ENCODE peak calls at places on chromosomes 2 and 18, in ten cellular contexts. Z is heart left ventricle; U is CD8-positive, alpha-beta memory T cell; C is left ventricle myocardium inferior; Q is upper lobe of right lung; X is heart right ventricle; F is mesendoderm; L is naive thymus-derived CD4-positive, alpha-beta T cell; K is vagina; P is HepG2. N is an unnamed sample.
A peak's percentile ranks its signal among the peaks of the same experiment; 100 is the strongest.

GRCh38 chr2:127515383-127515915 is 10.8 kb downstream of the IWS1 start:
- DNase-seq in Z (no peak), U (no peak), C (no peak), Q (no peak), X (no peak), F (no peak), L (no peak), K (no peak), P (no peak), N (no peak)

GRCh38 chr18:9951022-9951859 is 37.4 kb downstream of the VAPA start:
- DNase-seq in Z (no peak), U (no peak), C (no peak), Q (no peak), X (no peak), F (peak; percentile 89), L (no peak), K (no peak), P (peak; percentile 59), N (no peak)

GRCh38 chr2:86697539-86697938 is 22.6 kb upstream of the RMND5A start:
- DNase-seq in Z (no peak), U (no peak), C (no peak), Q (no peak), X (no peak), F (no peak), L (no peak), K (no peak), P (no peak), N (no peak)

GRCh38 chr2:127623388-127624320 is 22.3 kb upstream of the GPR17 start:
- DNase-seq in Z (no peak), U (no peak), C (no peak), Q (peak; percentile 58), X (no peak), F (no peak), L (no peak), K (no peak), P (no peak), N (peak; percentile 69)

GRCh38 chr2:102122115-102122514 is 20.4 kb upstream of the IL1R1 start:
- DNase-seq in Z (no peak), U (no peak), C (no peak), Q (no peak), X (no peak), F (no peak), L (no peak), K (no peak), P (no peak), N (no peak)

GRCh38 chr2:31193066-31193396 is 24.3 kb downstream of the CAPN14 start:
- DNase-seq in Z (no peak), U (no peak), C (no peak), Q (no peak), X (no peak), F (peak; percentile 77), L (no peak), K (peak; percentile 72), P (no peak), N (no peak)

GRCh38 chr2:65818873-65819451 is 386.6 kb upstream of the SPRED2 start:
- DNase-seq in Z (no peak), U (no peak), C (no peak), Q (no peak), X (no peak), F (peak; percentile 84), L (no peak), K (no peak), P (no peak), N (no peak)

GRCh38 chr2:37379881-37380296 is 35.5 kb downstream of the QPCT start:
- DNase-seq in Z (no peak), U (no peak), C (no peak), Q (no peak), X (no peak), F (peak; percentile 65), L (no peak), K (no peak), P (peak; percentile 46), N (no peak)

GRCh38 chr18:32759768-32760167 is 13.1 kb downstream of the KLHL14 start:
- DNase-seq in Z (no peak), U (no peak), C (no peak), Q (no peak), X (no peak), F (no peak), L (no peak), K (no peak), P (no peak), N (no peak)

GRCh38 chr18:32760391-32760790 is 12.4 kb downstream of the KLHL14 start:
- DNase-seq in Z (no peak), U (no peak), C (no peak), Q (no peak), X (no peak), F (no peak), L (no peak), K (no peak), P (no peak), N (no peak)

GRCh38 chr18:32764611-32765244 is 8.1 kb downstream of the KLHL14 start:
- DNase-seq in Z (no peak), U (no peak), C (no peak), Q (no peak), X (no peak), F (no peak), L (no peak), K (no peak), P (no peak), N (no peak)

GRCh38 chr18:32763306-32763705 is 9.5 kb downstream of the KLHL14 start:
- DNase-seq in Z (no peak), U (no peak), C (no peak), Q (no peak), X (no peak), F (peak; percentile 63), L (no peak), K (no peak), P (no peak), N (no peak)

DNA sequence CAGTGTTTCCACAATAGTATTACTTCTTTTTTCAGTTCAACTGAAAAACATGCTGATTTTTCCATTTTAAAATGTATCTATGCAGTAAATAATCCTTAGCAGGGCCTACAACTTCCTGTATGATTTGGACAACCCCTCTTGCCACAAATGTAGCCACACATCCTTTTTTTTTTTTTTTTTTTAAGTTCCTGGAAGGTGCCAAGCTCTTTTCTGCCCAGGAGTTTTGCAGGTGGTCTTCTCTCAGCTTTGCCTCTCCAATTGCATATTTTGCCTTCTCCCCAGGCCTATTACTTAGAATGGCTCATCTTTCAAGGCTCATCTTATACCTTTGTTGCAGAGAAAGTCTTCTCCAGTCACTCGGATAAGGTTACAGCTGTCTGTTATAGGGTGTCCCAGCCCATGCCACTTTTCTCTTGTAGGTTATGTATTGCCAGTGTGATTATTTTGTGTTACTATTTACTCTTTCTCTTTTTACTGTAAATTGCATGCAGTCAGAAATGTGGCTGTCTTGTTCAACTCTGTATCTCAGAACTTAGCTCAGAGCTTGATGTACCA is 11.5 kb downstream of the KLHL14 start:
- DNase-seq in Z (no peak), U (no peak), C (no peak), Q (no peak), X (no peak), F (no peak), L (no peak), K (no peak), P (no peak), N (no peak)
- H3K4me1 ChIP-seq in Z (no peaks in the 10 kb centered on the region), U (no peaks in the 10 kb centered on the region), C (no peaks in the 10 kb centered on the region), Q (no peaks in the 10 kb centered on the region), X (no peaks in the 10 kb centered on the region), F (no peaks in the 10 kb centered on the region), L (no peaks in the 10 kb centered on the region), K (no peaks in the 10 kb centered on the region), P (peaks cover 65% of the 10 kb centered on the region), N (no peaks in the 10 kb centered on the region)

DNA sequence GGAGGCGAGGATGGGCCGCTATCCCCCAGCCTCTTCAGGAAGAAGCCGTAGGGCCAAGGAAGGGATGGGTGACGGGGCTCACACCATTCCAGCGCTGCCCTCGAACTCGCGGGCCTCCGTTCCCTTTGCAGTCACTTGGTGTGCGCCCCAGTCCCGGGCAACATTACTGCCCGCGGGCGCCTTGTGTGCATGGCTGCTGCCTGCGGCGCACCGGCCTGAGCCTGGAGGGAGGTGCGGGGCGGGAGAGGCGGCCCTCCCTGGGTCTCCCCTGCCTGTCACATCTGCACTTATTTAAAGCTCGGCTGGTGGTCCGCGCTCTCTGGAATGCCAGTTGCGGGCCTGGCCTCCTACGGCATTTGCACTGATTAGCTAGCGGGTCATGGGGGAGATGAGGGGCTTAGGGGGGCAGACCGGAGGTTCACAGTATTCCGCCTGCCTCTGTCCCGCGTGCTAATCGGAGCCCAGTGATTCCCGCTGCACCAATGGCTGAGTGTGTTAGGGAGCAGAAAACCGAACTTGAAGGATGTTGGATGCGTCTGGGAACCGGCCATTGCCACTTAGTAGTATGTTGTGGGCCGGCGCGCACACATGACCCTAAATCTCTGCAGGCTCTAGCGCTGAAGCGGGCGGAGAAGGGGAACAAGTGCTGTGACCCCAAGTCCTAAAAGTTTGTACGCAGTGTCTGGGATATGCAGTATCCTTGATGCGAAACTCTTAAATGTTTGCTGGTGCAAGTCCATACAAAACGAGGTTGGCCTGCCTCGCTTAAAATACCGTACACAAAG is 161.1 kb upstream of the SIX2 start:
- DNase-seq in Z (no peak), U (no peak), C (no peak), Q (no peak), X (no peak), F (peak; percentile 61), L (no peak), K (no peak), P (no peak), N (no peak)
- H3K27ac ChIP-seq in Z (no peak overlapping the region), U (no peak overlapping the region), C (no peak overlapping the region), Q (no peak overlapping the region), X (no peak overlapping the region), F (no peak overlapping the region), L (no peak overlapping the region), K (peak overlapping the region; percentile 92), P (no peak overlapping the region), N (no peak overlapping the region)

GRCh38 chr2:84429328-84429727 is 29.8 kb downstream of the SUCLG1 start:
- DNase-seq in Z (no peak), U (no peak), C (no peak), Q (no peak), X (no peak), F (no peak), L (no peak), K (no peak), P (no peak), N (no peak)
- H3K36me3 ChIP-seq in Z (peaks cover 83% of the 10 kb centered on the region), U (peaks cover 16% of the 10 kb centered on the region), C (peaks cover 91% of the 10 kb centered on the region), Q (peaks cover 82% of the 10 kb centered on the region), X (peaks cover 99% of the 10 kb centered on the region), F (no peaks in the 10 kb centered on the region), L (peaks cover 65% of the 10 kb centered on the region), K (no peaks in the 10 kb centered on the region), P (peaks cover 20% of the 10 kb centered on the region), N (peaks cover 5% of the 10 kb centered on the region)

GRCh38 chr2:217905395-217905794 is 97.4 kb downstream of the TNS1 start:
- DNase-seq in Z (peak; percentile 88), U (no peak), C (peak; percentile 79), Q (no peak), X (peak; percentile 73), F (no peak), L (no peak), K (no peak), P (no peak), N (no peak)

GRCh38 chr2:217906787-217907186 is 96.0 kb downstream of the TNS1 start:
- DNase-seq in Z (peak; percentile 71), U (no peak), C (no peak), Q (peak; percentile 83), X (peak; percentile 69), F (no peak), L (no peak), K (no peak), P (no peak), N (no peak)

GRCh38 chr2:217904614-217904965 is 98.2 kb downstream of the TNS1 start:
- DNase-seq in Z (peak; percentile 58), U (no peak), C (no peak), Q (no peak), X (no peak), F (no peak), L (no peak), K (no peak), P (no peak), N (no peak)

GRCh38 chr2:217907266-217907665 is 95.5 kb downstream of the TNS1 start:
- DNase-seq in Z (peak; percentile 20), U (no peak), C (no peak), Q (peak; percentile 50), X (no peak), F (no peak), L (no peak), K (no peak), P (no peak), N (peak; percentile 38)

GRCh38 chr2:217905906-217906305 is 96.9 kb downstream of the TNS1 start:
- DNase-seq in Z (peak; percentile 47), U (no peak), C (no peak), Q (no peak), X (no peak), F (no peak), L (no peak), K (no peak), P (no peak), N (peak; percentile 62)
- H3K4me1 ChIP-seq in Z (peaks cover 100% of the 10 kb centered on the region), U (no peaks in the 10 kb centered on the region), C (peaks cover 100% of the 10 kb centered on the region), Q (peaks cover 93% of the 10 kb centered on the region), X (peaks cover 86% of the 10 kb centered on the region), F (no peaks in the 10 kb centered on the region), L (no peaks in the 10 kb centered on the region), K (peaks cover 100% of the 10 kb centered on the region), P (peaks cover 82% of the 10 kb centered on the region), N (peaks cover 4% of the 10 kb centered on the region)